ENCODE peak calls at places on chromosomes 11 and 22, in five cellular contexts. H, W, K, N and T are unnamed samples.

GRCh38 chr22:49944399-49944891 is 16.1 kb upstream of the PIM3 start:
- DNase-seq in H (no peak), W (no peak), K (no peak), N (no peak), T (no peak)

GRCh38 chr11:14075118-14075601 is 112.6 kb downstream of the SPON1 start:
- DNase-seq in H (no peak), W (no peak), K (no peak), N (peak; percentile 27), T (no peak)

GRCh38 chr22:47160781-47161520 is 398.5 kb downstream of the TBC1D22A start:
- DNase-seq in H (no peak), W (no peak), K (no peak), N (no peak), T (no peak)

GRCh38 chr22:49525776-49526535 is 301.7 kb downstream of the BRD1 start:
- DNase-seq in H (no peak), W (no peak), K (no peak), N (no peak), T (no peak)

GRCh38 chr11:121109916-121110656 is 9.0 kb downstream of the TECTA start:
- DNase-seq in H (no peak), W (no peak), K (no peak), N (no peak), T (no peak)

GRCh38 chr22:36998620-36999351 is 20.5 kb downstream of the TST start:
- DNase-seq in H (no peak), W (no peak), K (no peak), N (no peak), T (no peak)

GRCh38 chr11:133693110-133693509 is 152.2 kb downstream of the SPATA19 start:
- DNase-seq in H (no peak), W (no peak), K (no peak), N (no peak), T (no peak)

GRCh38 chr11:125075900-125076317 is 12.8 kb downstream of the SLC37A2 start:
- DNase-seq in H (no peak), W (no peak), K (no peak), N (no peak), T (no peak)

GRCh38 chr22:41261541-41262249 is 21.0 kb upstream of the CHADL start:
- DNase-seq in H (no peak), W (no peak), K (no peak), N (no peak), T (no peak)

GRCh38 chr11:2089536-2090165 is 49.5 kb downstream of the IGF2 start:
- DNase-seq in H (peak; percentile 10), W (no peak), K (peak; percentile 35), N (no peak), T (peak; percentile 73)

GRCh38 chr11:65781152-65781961 is 581 bp upstream of the AP5B1 start:
- DNase-seq in H (no peak), W (peak; percentile 45), K (peak; percentile 68), N (no peak), T (no peak)

GRCh38 chr22:48464246-48464645 is 1363.4 kb downstream of the BRD1 start:
- DNase-seq in H (no peak), W (no peak), K (no peak), N (no peak), T (no peak)

GRCh38 chr11:96466607-96467006 is 76.8 kb downstream of the JRKL start:
- DNase-seq in H (no peak), W (no peak), K (no peak), N (no peak), T (no peak)

GRCh38 chr11:62554377-62554776 is 7.8 kb upstream of the AHNAK start:
- DNase-seq in H (no peak), W (no peak), K (no peak), N (no peak), T (no peak)

GRCh38 chr11:36510567-36511020 is 522 bp upstream of the TRAF6 start:
- DNase-seq in H (no peak), W (no peak), K (peak; percentile 29), N (no peak), T (no peak)

GRCh38 chr22:29854432-29854831 is 16.4 kb upstream of the ASCC2 start:
- DNase-seq in H (no peak), W (no peak), K (no peak), N (no peak), T (no peak)

GRCh38 chr11:78364128-78364751 is 53.4 kb downstream of the GAB2 start:
- DNase-seq in H (no peak), W (no peak), K (no peak), N (no peak), T (no peak)

GRCh38 chr11:69486773-69487266 is 5.4 kb downstream of the LINC01488 start:
- DNase-seq in H (no peak), W (no peak), K (peak; percentile 53), N (no peak), T (no peak)